ENCODE peak calls at places on chromosome X, in ten cellular contexts. O is endothelial cell of umbilical vein, G is HCT116, I is NB4, A is right lobe of liver, Y is tibial nerve, P is upper lobe of left lung, V is body of pancreas, J is stomach, N is uterus. W is an unnamed sample.

GRCh38 chrX:140733766-140734342 is 24.3 kb downstream of the LINC00632 start:
- DNase-seq in V (peak; percentile 11), P (no peak), G (no peak), J (no peak), I (peak; percentile 58), N (no peak), Y (no peak), A (no peak), O (peak; percentile 11), W (no peak)

GRCh38 chrX:77446029-77446585 is 1.1 kb upstream of the FGF16 start:
- DNase-seq in J (no peak), G (no peak), Y (no peak), N (no peak), V (peak; percentile 33), O (peak; percentile 86), I (peak; percentile 25), A (peak; percentile 29), P (no peak), W (no peak)

GRCh38 chrX:7242613-7243012 is 94.7 kb upstream of the PUDP start:
- DNase-seq in J (no peak), O (no peak), V (no peak), I (peak; percentile 79), A (no peak), G (no peak), Y (no peak), N (no peak), P (no peak), W (no peak)

GRCh38 chrX:10677490-10677889 is 57.1 kb upstream of the MID1 start:
- DNase-seq in V (no peak), O (no peak), J (no peak), Y (no peak), A (no peak), I (no peak), G (no peak), N (peak; percentile 34), P (no peak), W (no peak)

GRCh38 chrX:49202022-49202421 is 2.0 kb upstream of the SYP start:
- DNase-seq in J (no peak), Y (no peak), G (no peak), N (no peak), P (no peak), I (no peak), A (no peak), V (no peak), O (no peak), W (no peak)

GRCh38 chrX:10259716-10260115 is 102.9 kb downstream of the CLCN4 start:
- DNase-seq in G (no peak), J (no peak), V (no peak), Y (no peak), O (no peak), P (no peak), A (no peak), N (no peak), I (no peak), W (no peak)

GRCh38 chrX:42128020-42128419 is 204.7 kb upstream of the CASK start:
- DNase-seq in I (no peak), V (no peak), G (no peak), J (no peak), P (no peak), N (no peak), A (no peak), O (no peak), Y (no peak), W (no peak)

GRCh38 chrX:2502120-2502667 is 1.4 kb upstream of the DHRSX start:
- DNase-seq in G (no peak), P (peak; percentile 18), I (no peak), V (no peak), J (peak; percentile 22), O (no peak), N (no peak), Y (no peak), A (no peak), W (peak; percentile 73)

DNA sequence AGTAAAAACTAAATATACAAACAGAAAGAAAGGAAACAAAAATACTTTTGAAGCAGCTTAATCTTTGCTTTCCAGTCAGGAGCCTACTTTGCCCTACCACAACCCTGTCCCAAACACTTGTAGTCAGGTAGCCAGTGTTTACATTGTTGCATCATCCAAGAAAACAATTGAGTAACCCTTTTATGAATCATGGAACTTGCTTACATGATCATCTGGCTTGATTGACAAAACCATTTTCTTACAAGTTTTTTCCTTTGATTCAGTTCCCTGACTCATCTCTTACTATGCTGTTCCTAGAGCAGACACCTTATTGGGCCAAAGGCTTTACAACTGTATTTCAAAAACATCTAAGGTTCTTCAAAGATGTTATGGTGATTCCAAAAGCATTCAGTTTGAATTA is 740.1 kb downstream of the KLHL13 start:
- DNase-seq in O (no peak), N (no peak), I (peak; percentile 8), P (no peak), J (no peak), G (peak; percentile 12), A (no peak), Y (no peak), V (no peak), W (no peak)
- TF ChIP-seq POLR2A in O (no peak), N (no peak), I (no peak), P (no peak), J (no peak), G (no peak), A (no peak), Y (no peak), V (no peak), W (no peak)

DNA sequence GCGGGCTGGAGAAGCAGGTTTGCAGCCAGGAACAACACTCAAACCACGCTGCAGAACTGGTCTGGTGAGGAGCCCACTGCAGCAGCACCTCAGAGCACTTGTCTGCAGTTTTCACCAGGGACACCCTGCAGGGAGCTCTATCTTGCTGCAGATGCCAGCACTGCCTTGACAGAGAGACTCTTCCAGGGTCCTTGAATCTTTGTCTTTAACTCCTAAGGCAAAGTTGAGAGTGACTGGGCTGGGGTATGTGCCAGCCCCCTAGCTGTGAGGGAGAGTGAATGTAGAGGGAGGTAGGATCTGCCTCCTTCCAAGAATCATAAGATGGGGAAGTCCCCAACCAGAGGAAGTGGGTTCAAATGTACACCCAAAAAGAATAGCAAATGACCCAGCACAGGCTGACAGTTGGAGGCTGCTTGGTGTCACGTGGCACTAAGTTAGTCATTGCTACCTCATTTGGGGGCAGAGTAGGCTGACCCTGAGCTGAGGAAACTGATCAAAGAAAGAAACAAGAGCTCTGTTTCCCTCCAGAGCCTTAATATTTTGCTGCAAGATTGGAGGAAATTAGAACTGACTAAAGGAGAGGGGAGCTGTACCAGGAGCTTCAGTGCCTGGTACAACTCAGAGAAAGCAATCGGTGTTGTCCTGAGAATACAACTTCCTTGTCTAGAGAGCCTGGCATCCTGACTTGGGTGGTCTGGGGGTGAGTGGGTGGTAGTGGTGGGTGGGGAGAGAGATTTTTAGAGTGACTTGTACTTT is 28.2 kb upstream of the HUWE1 start:
- DNase-seq in N (no peak), Y (no peak), P (peak; percentile 70), I (peak; percentile 85), G (peak; percentile 4), A (no peak), O (peak; percentile 8), V (peak; percentile 10), J (peak; percentile 66), W (no peak)
- TF ChIP-seq POLR2A in N (no peak), Y (no peak), P (no peak), I (no peak), G (no peak), A (no peak), O (no peak), V (no peak), J (no peak), W (no peak)

GRCh38 chrX:107716045-107716684 is 59.4 kb downstream of the TSC22D3 start:
- DNase-seq in G (no peak), O (peak; percentile 32), Y (no peak), A (no peak), V (no peak), P (no peak), N (peak; percentile 33), J (no peak), I (peak; percentile 42), W (peak; percentile 85)

GRCh38 chrX:107715331-107716044 is 60.1 kb downstream of the TSC22D3 start:
- DNase-seq in P (no peak), V (no peak), G (no peak), J (no peak), O (no peak), N (no peak), Y (no peak), I (peak; percentile 30), A (no peak), W (peak; percentile 78)

GRCh38 chrX:107714196-107714811 is 61.3 kb downstream of the TSC22D3 start:
- DNase-seq in I (peak; percentile 22), O (no peak), G (no peak), N (no peak), P (no peak), A (peak; percentile 50), V (no peak), J (no peak), Y (no peak), W (peak; percentile 71)

GRCh38 chrX:107718156-107718621 is 57.4 kb downstream of the TSC22D3 start:
- DNase-seq in I (peak; percentile 76), J (peak; percentile 91), V (peak; percentile 88), O (peak; percentile 68), A (peak; percentile 83), G (peak; percentile 71), P (peak; percentile 84), Y (peak; percentile 86), N (peak; percentile 82), W (peak; percentile 76)

DNA sequence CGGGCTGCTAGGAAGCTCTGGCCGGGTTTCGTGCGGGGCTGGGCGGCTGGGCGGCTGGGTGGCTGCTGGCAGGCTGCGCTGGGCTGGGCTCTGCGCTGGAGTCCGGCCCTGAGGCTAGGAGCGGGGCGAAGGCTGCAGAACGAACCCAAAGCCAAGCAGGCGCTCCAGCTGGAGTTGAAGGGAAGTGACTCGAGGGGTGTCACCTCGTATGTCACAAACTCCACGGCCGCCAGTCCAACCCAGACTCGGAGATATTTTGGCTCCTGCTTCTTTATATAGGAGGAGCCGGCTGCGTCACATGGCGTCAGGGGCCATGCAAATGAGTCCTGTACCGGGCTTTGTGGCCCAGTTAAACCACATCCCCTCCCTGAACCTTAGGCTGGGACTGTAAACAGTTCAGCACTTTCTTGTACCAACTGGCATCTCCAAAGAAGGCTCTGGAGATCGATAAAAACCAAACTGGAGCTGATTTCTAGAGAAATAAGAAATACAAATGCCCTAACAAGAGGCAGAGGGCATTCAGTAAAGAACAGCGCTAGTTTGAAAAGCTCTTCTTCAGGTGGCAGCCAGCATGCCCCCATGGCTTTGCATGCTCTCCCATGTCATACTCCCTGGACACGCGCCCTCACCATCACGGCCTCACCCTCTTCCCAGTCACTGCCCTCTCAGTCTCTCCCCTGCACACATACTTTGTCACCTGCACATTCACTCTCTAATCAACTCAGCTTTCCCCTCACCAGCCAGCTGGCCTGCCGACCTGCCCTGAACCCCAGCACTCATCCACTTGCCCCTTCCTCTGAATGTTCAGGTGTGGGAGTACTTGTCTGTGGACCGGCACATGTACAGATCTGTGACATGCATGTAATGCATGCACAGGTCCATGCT is 58.5 kb downstream of the TSC22D3 start:
- DNase-seq in A (peak; percentile 90), P (peak; percentile 89), V (peak; percentile 73), O (peak; percentile 84), N (peak; percentile 85), J (peak; percentile 90), Y (peak; percentile 87), G (peak; percentile 46), I (peak; percentile 92), W (peak; percentile 95)
- TF ChIP-seq POLR2A in A (peak; percentile 98), P (peak; percentile 96), V (peak; percentile 95), O (peak; percentile 93), N (peak; percentile 93), J (peak; percentile 98), Y (peak; percentile 95), G (no peak), I (peak; percentile 93), W (peak; percentile 96)

DNA sequence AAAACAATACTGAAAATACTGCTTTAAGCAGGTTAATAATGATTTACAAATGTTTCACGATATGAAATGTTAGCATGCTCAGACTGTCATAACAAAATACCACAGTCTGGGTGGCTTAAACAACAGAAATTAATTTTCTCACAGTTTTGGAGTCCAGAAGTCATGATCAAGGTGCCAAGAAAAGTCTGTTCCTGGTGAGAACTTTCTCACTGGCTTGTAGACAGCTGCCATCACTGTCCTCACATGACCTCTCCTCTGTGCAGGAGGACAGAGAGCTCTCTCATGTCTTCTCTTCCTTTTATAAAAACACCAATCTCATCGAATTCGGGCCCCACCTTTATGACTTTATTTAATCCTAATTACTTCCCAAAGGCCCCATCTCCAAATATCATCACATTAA is 426.7 kb downstream of the KLHL13 start:
- DNase-seq in Y (no peak), J (no peak), N (no peak), P (no peak), O (no peak), A (no peak), G (no peak), I (no peak), V (peak; percentile 20), W (no peak)
- TF ChIP-seq POLR2A in Y (no peak), J (no peak), N (no peak), P (no peak), O (no peak), A (no peak), G (no peak), I (no peak), V (no peak), W (no peak)